ENCODE peak calls at places on chromosomes 13 and 19, in ten cellular contexts. N is GM23248, L is mesenchymal stem cell, T is transverse colon, W is SK-N-MC, Z is SK-N-SH, Q is GM23338, J is lower lobe of right lung, S is heart right ventricle, O is left ventricle myocardium inferior. Y is an unnamed sample. For H3K36me3, the result is how much of the 10 kb centered on the place peaks cover.

GRCh38 chr13:80242728-80243427 is 98.0 kb downstream of the SPRY2 start:
- DNase-seq in N (no peak), L (no peak), T (no peak), W (no peak), Z (no peak), Q (no peak), J (no peak), S (no peak), O (no peak), Y (no peak)

GRCh38 chr19:27652281-27652680 is 1560.7 kb downstream of the UQCRFS1 start:
- DNase-seq in N (no peak), L (no peak), T (no peak), W (no peak), Z (no peak), Q (no peak), J (no peak), S (no peak), O (no peak), Y (no peak)

GRCh38 chr13:44474122-44474910 is 100.7 kb downstream of the SERP2 start:
- DNase-seq in N (peak), L (peak), T (no peak), W (no peak), Z (no peak), Q (peak), J (no peak), S (no peak), O (no peak), Y (no peak)

GRCh38 chr13:101382086-101382485 is 34.2 kb downstream of the NALCN start:
- DNase-seq in N (no peak), L (no peak), T (no peak), W (no peak), Z (no peak), Q (peak), J (no peak), S (no peak), O (no peak), Y (no peak)

GRCh38 chr13:45626731-45627374 is 11.3 kb upstream of the ERICH6B start:
- DNase-seq in N (peak), L (no peak), T (no peak), W (no peak), Z (peak), Q (no peak), J (no peak), S (no peak), O (no peak), Y (no peak)

GRCh38 chr13:95530178-95530577 is 22.3 kb upstream of the CLDN10 start:
- DNase-seq in N (no peak), L (peak), T (no peak), W (no peak), Z (no peak), Q (no peak), J (peak), S (no peak), O (no peak), Y (peak)

GRCh38 chr13:98507060-98507797 is 69.7 kb downstream of the STK24 start:
- DNase-seq in N (peak), L (peak), T (peak), W (peak), Z (peak), Q (peak), J (peak), S (peak), O (peak), Y (peak)

GRCh38 chr13:27933580-27934328 is 14.0 kb downstream of the PDX1 start:
- DNase-seq in N (no peak), L (no peak), T (no peak), W (no peak), Z (no peak), Q (no peak), J (no peak), S (no peak), O (no peak), Y (no peak)

GRCh38 chr19:11551603-11552235 is 7.3 kb downstream of the ELOF1 start:
- DNase-seq in N (peak), L (no peak), T (peak), W (no peak), Z (peak), Q (peak), J (no peak), S (no peak), O (no peak), Y (no peak)

GRCh38 chr19:29247912-29248311 is 35.0 kb upstream of the UQCRFS1 start:
- DNase-seq in N (peak), L (no peak), T (no peak), W (no peak), Z (no peak), Q (no peak), J (no peak), S (no peak), O (no peak), Y (no peak)

GRCh38 chr13:101455863-101456262 is 3.4 kb downstream of the ITGBL1 start:
- DNase-seq in N (peak), L (peak), T (no peak), W (no peak), Z (no peak), Q (peak), J (no peak), S (no peak), O (no peak), Y (peak)

GRCh38 chr13:72346716-72347115 is 380.7 kb downstream of the MZT1 start:
- DNase-seq in N (no peak), L (no peak), T (no peak), W (no peak), Z (no peak), Q (no peak), J (no peak), S (no peak), O (no peak), Y (no peak)

GRCh38 chr19:46371371-46371901 is 24.5 kb downstream of the PPP5C start:
- DNase-seq in N (no peak), L (no peak), T (no peak), W (no peak), Z (no peak), Q (peak), J (no peak), S (no peak), O (no peak), Y (peak)

GRCh38 chr19:46372901-46373572 is 26.1 kb downstream of the PPP5C start:
- DNase-seq in N (peak), L (peak), T (no peak), W (no peak), Z (no peak), Q (peak), J (no peak), S (no peak), O (no peak), Y (peak)

GRCh38 chr19:46376241-46377153 is 29.6 kb downstream of the PPP5C start:
- DNase-seq in N (no peak), L (no peak), T (no peak), W (no peak), Z (no peak), Q (no peak), J (no peak), S (no peak), O (no peak), Y (no peak)

GRCh38 chr19:46374526-46375475 is 27.9 kb downstream of the PPP5C start:
- DNase-seq in N (no peak), L (no peak), T (no peak), W (no peak), Z (no peak), Q (no peak), J (no peak), S (no peak), O (no peak), Y (no peak)

GRCh38 chr19:46373573-46374359 is 26.9 kb downstream of the PPP5C start:
- DNase-seq in N (peak), L (peak), T (peak), W (no peak), Z (peak), Q (peak), J (peak), S (peak), O (peak), Y (peak)
- H3K36me3 ChIP-seq in N (under half), L (under half), T (under half), W (under half), Z (under half), Q (under half), J (under half), S (under half), O (under half), Y (under half)

GRCh38 chr13:69547780-69548179 is 559.8 kb upstream of the ATXN8OS start:
- DNase-seq in N (no peak), L (no peak), T (no peak), W (no peak), Z (no peak), Q (no peak), J (no peak), S (no peak), O (no peak), Y (no peak)

GRCh38 chr13:69556540-69557196 is 551.0 kb upstream of the ATXN8OS start:
- DNase-seq in N (no peak), L (no peak), T (no peak), W (no peak), Z (no peak), Q (no peak), J (no peak), S (no peak), O (no peak), Y (peak)

GRCh38 chr13:69553976-69554375 is 553.6 kb upstream of the ATXN8OS start:
- DNase-seq in N (no peak), L (no peak), T (no peak), W (no peak), Z (no peak), Q (no peak), J (no peak), S (no peak), O (no peak), Y (no peak)

GRCh38 chr13:69545500-69546025 is 562.1 kb upstream of the ATXN8OS start:
- DNase-seq in N (no peak), L (no peak), T (no peak), W (no peak), Z (no peak), Q (no peak), J (no peak), S (no peak), O (no peak), Y (no peak)

DNA sequence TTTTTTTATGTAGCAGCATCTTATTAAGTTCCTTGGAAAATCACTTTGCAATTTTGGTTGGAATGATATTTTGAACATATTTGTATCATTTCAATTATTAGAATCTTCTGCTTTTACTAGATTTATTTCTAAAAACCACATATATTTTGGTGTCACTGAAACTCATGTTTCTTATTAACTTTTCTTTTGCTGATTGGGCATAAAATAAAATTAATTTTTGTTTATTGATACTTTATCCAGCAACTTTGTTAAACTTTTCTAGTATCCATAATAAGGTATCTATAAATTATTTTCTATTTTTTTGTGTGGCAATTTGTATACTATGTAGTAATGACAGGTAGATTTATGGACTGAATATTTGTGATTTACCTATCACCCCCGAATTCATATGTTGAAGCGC is 556.4 kb upstream of the ATXN8OS start:
- DNase-seq in N (no peak), L (no peak), T (no peak), W (no peak), Z (no peak), Q (no peak), J (no peak), S (no peak), O (no peak), Y (no peak)
- H3K36me3 ChIP-seq in N (under half), L (under half), T (under half), W (under half), Z (under half), Q (under half), J (under half), S (under half), O (under half), Y (under half)

GRCh38 chr19:56084835-56085536 is 36.1 kb downstream of the ZNF787 start:
- DNase-seq in N (no peak), L (no peak), T (no peak), W (no peak), Z (peak), Q (no peak), J (no peak), S (no peak), O (no peak), Y (no peak)

GRCh38 chr19:56088454-56089215 is 32.5 kb downstream of the ZNF787 start:
- DNase-seq in N (no peak), L (no peak), T (no peak), W (no peak), Z (no peak), Q (no peak), J (no peak), S (no peak), O (no peak), Y (no peak)

GRCh38 chr19:56087647-56088346 is 33.3 kb downstream of the ZNF787 start:
- DNase-seq in N (no peak), L (no peak), T (no peak), W (no peak), Z (no peak), Q (peak), J (no peak), S (peak), O (no peak), Y (no peak)

GRCh38 chr19:56085571-56086275 is 35.4 kb downstream of the ZNF787 start:
- DNase-seq in N (peak), L (no peak), T (no peak), W (no peak), Z (no peak), Q (no peak), J (no peak), S (no peak), O (no peak), Y (no peak)

GRCh38 chr19:56086671-56087430 is 34.2 kb downstream of the ZNF787 start:
- DNase-seq in N (no peak), L (no peak), T (no peak), W (no peak), Z (no peak), Q (peak), J (no peak), S (no peak), O (no peak), Y (no peak)
- H3K36me3 ChIP-seq in N (under half), L (under half), T (under half), W (under half), Z (under half), Q (under half), J (under half), S (under half), O (under half), Y (under half)

GRCh38 chr19:1429750-1430149 is 8.4 kb upstream of the RPS15 start:
- DNase-seq in N (no peak), L (no peak), T (peak), W (no peak), Z (no peak), Q (no peak), J (no peak), S (peak), O (peak), Y (no peak)
- H3K36me3 ChIP-seq in N (under half), L (half or more), T (under half), W (half or more), Z (half or more), Q (under half), J (half or more), S (under half), O (half or more), Y (half or more)

GRCh38 chr13:39107484-39108040 is 69.3 kb downstream of the NHLRC3 start:
- DNase-seq in N (no peak), L (no peak), T (no peak), W (no peak), Z (no peak), Q (no peak), J (no peak), S (no peak), O (no peak), Y (no peak)

GRCh38 chr13:39105110-39105509 is 66.9 kb downstream of the NHLRC3 start:
- DNase-seq in N (peak), L (no peak), T (no peak), W (no peak), Z (peak), Q (no peak), J (no peak), S (no peak), O (no peak), Y (peak)

GRCh38 chr13:39106216-39106995 is 68.2 kb downstream of the NHLRC3 start:
- DNase-seq in N (no peak), L (no peak), T (peak), W (no peak), Z (no peak), Q (no peak), J (no peak), S (no peak), O (no peak), Y (no peak)

GRCh38 chr13:39100996-39101751 is 62.9 kb downstream of the NHLRC3 start:
- DNase-seq in N (no peak), L (no peak), T (no peak), W (no peak), Z (no peak), Q (no peak), J (no peak), S (no peak), O (no peak), Y (no peak)

GRCh38 chr13:39102981-39103490 is 64.8 kb downstream of the NHLRC3 start:
- DNase-seq in N (no peak), L (no peak), T (no peak), W (no peak), Z (no peak), Q (no peak), J (no peak), S (no peak), O (no peak), Y (no peak)
- H3K36me3 ChIP-seq in N (under half), L (under half), T (under half), W (under half), Z (under half), Q (under half), J (under half), S (under half), O (under half), Y (under half)

GRCh38 chr19:24053601-24054000 is 33.4 kb upstream of the ZNF254 start:
- DNase-seq in N (no peak), L (no peak), T (no peak), W (no peak), Z (no peak), Q (no peak), J (no peak), S (no peak), O (no peak), Y (peak)

GRCh38 chr19:24057144-24057543 is 29.8 kb upstream of the ZNF254 start:
- DNase-seq in N (no peak), L (no peak), T (no peak), W (no peak), Z (no peak), Q (no peak), J (no peak), S (no peak), O (no peak), Y (no peak)

GRCh38 chr19:24052811-24053210 is 34.2 kb upstream of the ZNF254 start:
- DNase-seq in N (peak), L (peak), T (no peak), W (no peak), Z (no peak), Q (no peak), J (no peak), S (no peak), O (no peak), Y (no peak)

GRCh38 chr19:24054044-24054935 is 32.7 kb upstream of the ZNF254 start:
- DNase-seq in N (peak), L (peak), T (no peak), W (no peak), Z (no peak), Q (no peak), J (no peak), S (no peak), O (no peak), Y (peak)

GRCh38 chr19:24055548-24055947 is 31.4 kb upstream of the ZNF254 start:
- DNase-seq in N (no peak), L (no peak), T (no peak), W (no peak), Z (no peak), Q (no peak), J (no peak), S (no peak), O (no peak), Y (no peak)
- H3K36me3 ChIP-seq in N (under half), L (half or more), T (under half), W (half or more), Z (half or more), Q (under half), J (half or more), S (under half), O (half or more), Y (under half)

DNA sequence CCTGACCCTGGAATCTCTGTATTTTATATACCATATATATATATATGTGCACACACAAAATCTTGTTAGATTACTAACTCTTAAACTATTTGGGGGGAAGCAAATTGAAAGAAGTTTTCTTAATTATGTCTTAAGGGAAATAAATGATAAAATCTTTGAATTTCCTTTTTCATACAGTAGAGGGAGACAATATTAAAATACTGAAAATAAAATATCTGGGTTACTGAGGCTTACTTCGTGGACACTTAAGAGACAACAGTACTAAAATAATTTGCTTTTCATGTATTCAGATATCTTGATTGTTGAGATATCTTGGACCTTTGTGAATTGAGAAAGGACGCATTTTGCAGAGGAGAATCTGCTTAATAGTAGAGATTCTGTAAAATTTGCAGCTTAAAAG is 17.0 kb downstream of the SUGT1 start:
- DNase-seq in N (peak), L (no peak), T (no peak), W (no peak), Z (no peak), Q (no peak), J (no peak), S (no peak), O (no peak), Y (no peak)
- H3K36me3 ChIP-seq in N (under half), L (half or more), T (under half), W (half or more), Z (half or more), Q (under half), J (half or more), S (under half), O (half or more), Y (under half)